ENCODE peak calls at places on chromosomes 5 and 9, in five cellular contexts. One of them, this sample, is unnamed.

GRCh38 chr5:1161832-1162229 is 39.6 kb upstream of the SLC6A19 start:
- DNase-seq in posterior vena cava: no peak
- DNase-seq in aorta: peak; percentile 73
- DNase-seq in stimulated activated CD4-positive, alpha-beta T cell treated with anti-CD3 and anti-CD28 coated beads, Interleukin-4, amount 100 ng/mL, for 48 hours: no peak
- DNase-seq in NCI-H1105: peak; percentile 15
- DNase-seq in this sample: no peak

GRCh38 chr9:93261281-93261680 is 77.3 kb downstream of the WNK2 start:
- DNase-seq in posterior vena cava: no peak
- DNase-seq in aorta: peak; percentile 40
- DNase-seq in stimulated activated CD4-positive, alpha-beta T cell treated with anti-CD3 and anti-CD28 coated beads, Interleukin-4, amount 100 ng/mL, for 48 hours: no peak
- DNase-seq in NCI-H1105: no peak
- DNase-seq in this sample: peak; percentile 60

GRCh38 chr5:173823721-173824567 is 64.2 kb upstream of the CPEB4 start:
- DNase-seq in posterior vena cava: no peak
- DNase-seq in aorta: no peak
- DNase-seq in stimulated activated CD4-positive, alpha-beta T cell treated with anti-CD3 and anti-CD28 coated beads, Interleukin-4, amount 100 ng/mL, for 48 hours: no peak
- DNase-seq in NCI-H1105: no peak
- DNase-seq in this sample: no peak

GRCh38 chr5:132480546-132481242 is 9.9 kb downstream of the IRF1 start:
- DNase-seq in posterior vena cava: peak; percentile 49
- DNase-seq in aorta: no peak
- DNase-seq in stimulated activated CD4-positive, alpha-beta T cell treated with anti-CD3 and anti-CD28 coated beads, Interleukin-4, amount 100 ng/mL, for 48 hours: no peak
- DNase-seq in NCI-H1105: no peak
- DNase-seq in this sample: peak; percentile 76

GRCh38 chr5:150017606-150018005 is 17.1 kb downstream of the HMGXB3 start:
- DNase-seq in posterior vena cava: no peak
- DNase-seq in aorta: no peak
- DNase-seq in stimulated activated CD4-positive, alpha-beta T cell treated with anti-CD3 and anti-CD28 coated beads, Interleukin-4, amount 100 ng/mL, for 48 hours: no peak
- DNase-seq in NCI-H1105: no peak
- DNase-seq in this sample: no peak

GRCh38 chr5:172775326-172776234 is 4.6 kb upstream of the DUSP1 start:
- DNase-seq in posterior vena cava: peak; percentile 97
- DNase-seq in aorta: no peak
- DNase-seq in stimulated activated CD4-positive, alpha-beta T cell treated with anti-CD3 and anti-CD28 coated beads, Interleukin-4, amount 100 ng/mL, for 48 hours: no peak
- DNase-seq in NCI-H1105: no peak
- DNase-seq in this sample: peak; percentile 87

GRCh38 chr5:12095808-12096281 is 191.6 kb upstream of the CTNND2 start:
- DNase-seq in posterior vena cava: no peak
- DNase-seq in aorta: no peak
- DNase-seq in stimulated activated CD4-positive, alpha-beta T cell treated with anti-CD3 and anti-CD28 coated beads, Interleukin-4, amount 100 ng/mL, for 48 hours: no peak
- DNase-seq in NCI-H1105: no peak
- DNase-seq in this sample: no peak

GRCh38 chr5:3451961-3452360 is 143.7 kb upstream of the IRX1 start:
- DNase-seq in posterior vena cava: no peak
- DNase-seq in aorta: no peak
- DNase-seq in stimulated activated CD4-positive, alpha-beta T cell treated with anti-CD3 and anti-CD28 coated beads, Interleukin-4, amount 100 ng/mL, for 48 hours: no peak
- DNase-seq in NCI-H1105: no peak
- DNase-seq in this sample: no peak

GRCh38 chr5:172920447-172920849 is 38.8 kb upstream of the RPL26L1 start:
- DNase-seq in posterior vena cava: no peak
- DNase-seq in aorta: peak; percentile 92
- DNase-seq in stimulated activated CD4-positive, alpha-beta T cell treated with anti-CD3 and anti-CD28 coated beads, Interleukin-4, amount 100 ng/mL, for 48 hours: no peak
- DNase-seq in NCI-H1105: no peak
- DNase-seq in this sample: no peak

GRCh38 chr5:170293273-170293672 is 4.3 kb downstream of the LCP2 start:
- DNase-seq in posterior vena cava: no peak
- DNase-seq in aorta: no peak
- DNase-seq in stimulated activated CD4-positive, alpha-beta T cell treated with anti-CD3 and anti-CD28 coated beads, Interleukin-4, amount 100 ng/mL, for 48 hours: no peak
- DNase-seq in NCI-H1105: no peak
- DNase-seq in this sample: peak; percentile 94

GRCh38 chr5:114391321-114391720 is 29.5 kb downstream of the KCNN2 start:
- DNase-seq in posterior vena cava: no peak
- DNase-seq in aorta: no peak
- DNase-seq in stimulated activated CD4-positive, alpha-beta T cell treated with anti-CD3 and anti-CD28 coated beads, Interleukin-4, amount 100 ng/mL, for 48 hours: no peak
- DNase-seq in NCI-H1105: no peak
- DNase-seq in this sample: no peak

GRCh38 chr9:86690034-86690433 is 257.3 kb downstream of the GAS1 start:
- DNase-seq in posterior vena cava: no peak
- DNase-seq in aorta: no peak
- DNase-seq in stimulated activated CD4-positive, alpha-beta T cell treated with anti-CD3 and anti-CD28 coated beads, Interleukin-4, amount 100 ng/mL, for 48 hours: no peak
- DNase-seq in NCI-H1105: no peak
- DNase-seq in this sample: no peak

GRCh38 chr9:27151693-27152397 is 42.8 kb downstream of the TEK start:
- DNase-seq in posterior vena cava: no peak
- DNase-seq in aorta: no peak
- DNase-seq in stimulated activated CD4-positive, alpha-beta T cell treated with anti-CD3 and anti-CD28 coated beads, Interleukin-4, amount 100 ng/mL, for 48 hours: no peak
- DNase-seq in NCI-H1105: no peak
- DNase-seq in this sample: no peak

GRCh38 chr5:9498541-9499497 is 47.1 kb downstream of the SEMA5A start:
- DNase-seq in posterior vena cava: no peak
- DNase-seq in aorta: no peak
- DNase-seq in stimulated activated CD4-positive, alpha-beta T cell treated with anti-CD3 and anti-CD28 coated beads, Interleukin-4, amount 100 ng/mL, for 48 hours: no peak
- DNase-seq in NCI-H1105: no peak
- DNase-seq in this sample: no peak

GRCh38 chr5:174344335-174344734 is 298.8 kb downstream of the NSG2 start:
- DNase-seq in posterior vena cava: no peak
- DNase-seq in aorta: no peak
- DNase-seq in stimulated activated CD4-positive, alpha-beta T cell treated with anti-CD3 and anti-CD28 coated beads, Interleukin-4, amount 100 ng/mL, for 48 hours: no peak
- DNase-seq in NCI-H1105: no peak
- DNase-seq in this sample: no peak